ENCODE peak calls at places on chromosomes 11 and 22, in eight cellular contexts. S is A549, I is PC-3, H is HL-60, Q is adrenal gland, W is spleen, G is heart right ventricle, C is colonic mucosa. L is an unnamed sample.

GRCh38 chr11:64803163-64803845 is at the start of gene MAP4K2:
- DNase-seq in S (peak; percentile 77), I (peak; percentile 93), H (peak; percentile 72), Q (peak; percentile 91), W (peak; percentile 98), G (peak; percentile 90), C (peak; percentile 88), L (peak; percentile 82)

GRCh38 chr22:41822289-41823057 is 10.4 kb upstream of the SREBF2 start:
- DNase-seq in S (peak; percentile 62), I (peak; percentile 91), H (no peak), Q (no peak), W (no peak), G (no peak), C (no peak), L (peak; percentile 6)

GRCh38 chr11:106950067-106950491 is 68.2 kb downstream of the GUCY1A2 start:
- DNase-seq in S (no peak), I (no peak), H (no peak), Q (peak; percentile 3), W (no peak), G (no peak), C (no peak), L (no peak)

GRCh38 chr22:50729391-50730012 is 8.5 kb upstream of the ACR start:
- DNase-seq in S (no peak), I (no peak), H (no peak), Q (no peak), W (peak; percentile 76), G (no peak), C (no peak), L (no peak)

GRCh38 chr11:27460571-27460970 is 12.0 kb downstream of the LGR4 start:
- DNase-seq in S (no peak), I (no peak), H (no peak), Q (no peak), W (no peak), G (no peak), C (no peak), L (no peak)

GRCh38 chr22:25060522-25061071 is 108.1 kb downstream of the KIAA1671 start:
- DNase-seq in S (no peak), I (no peak), H (no peak), Q (no peak), W (no peak), G (no peak), C (no peak), L (no peak)

GRCh38 chr11:3121416-3121815 is 43.7 kb downstream of the OSBPL5 start:
- DNase-seq in S (no peak), I (no peak), H (no peak), Q (no peak), W (peak; percentile 63), G (no peak), C (no peak), L (no peak)

GRCh38 chr22:26245001-26245400 is 75.7 kb downstream of the SEZ6L start:
- DNase-seq in S (no peak), I (no peak), H (no peak), Q (no peak), W (no peak), G (no peak), C (no peak), L (no peak)

GRCh38 chr22:29310065-29310862 is 3.8 kb downstream of the GAS2L1 start:
- DNase-seq in S (no peak), I (no peak), H (no peak), Q (no peak), W (no peak), G (no peak), C (no peak), L (no peak)

GRCh38 chr11:1006762-1007161 is 29.8 kb downstream of the MUC6 start:
- DNase-seq in S (no peak), I (no peak), H (no peak), Q (no peak), W (no peak), G (no peak), C (no peak), L (no peak)

GRCh38 chr11:123616505-123617198 is 37.8 kb downstream of the SCN3B start:
- DNase-seq in S (no peak), I (no peak), H (no peak), Q (peak; percentile 96), W (no peak), G (peak; percentile 69), C (no peak), L (no peak)

GRCh38 chr11:119421351-119421750 is 1.6 kb downstream of the THY1 start:
- DNase-seq in S (no peak), I (no peak), H (no peak), Q (no peak), W (no peak), G (no peak), C (no peak), L (no peak)

GRCh38 chr11:33544593-33545373 is 155.8 kb downstream of the C11orf91 start:
- DNase-seq in S (no peak), I (peak; percentile 22), H (no peak), Q (no peak), W (no peak), G (no peak), C (no peak), L (no peak)

GRCh38 chr11:28701760-28702449 is 593.7 kb downstream of the METTL15 start:
- DNase-seq in S (peak; percentile 85), I (peak; percentile 95), H (no peak), Q (peak; percentile 41), W (no peak), G (no peak), C (no peak), L (no peak)

GRCh38 chr11:22703561-22703960 is 37.1 kb downstream of the GAS2 start:
- DNase-seq in S (no peak), I (no peak), H (no peak), Q (no peak), W (no peak), G (no peak), C (no peak), L (no peak)

GRCh38 chr22:46561435-46561905 is 24.1 kb upstream of the CELSR1 start:
- DNase-seq in S (peak; percentile 77), I (peak; percentile 22), H (peak; percentile 93), Q (no peak), W (peak; percentile 47), G (no peak), C (no peak), L (no peak)

GRCh38 chr11:59770324-59770723 is 15.1 kb downstream of the STX3 start:
- DNase-seq in S (no peak), I (no peak), H (no peak), Q (no peak), W (no peak), G (no peak), C (no peak), L (no peak)

GRCh38 chr11:125173556-125173955 is 9.0 kb downstream of the PKNOX2 start:
- DNase-seq in S (no peak), I (no peak), H (no peak), Q (no peak), W (peak; percentile 41), G (no peak), C (no peak), L (no peak)

GRCh38 chr11:104148074-104148473 is 15.9 kb downstream of the PDGFD start:
- DNase-seq in S (no peak), I (peak; percentile 45), H (no peak), Q (no peak), W (no peak), G (no peak), C (no peak), L (no peak)

GRCh38 chr22:21834869-21835268 is 32.6 kb downstream of the MAPK1 start:
- DNase-seq in S (no peak), I (no peak), H (no peak), Q (no peak), W (no peak), G (no peak), C (no peak), L (no peak)

GRCh38 chr11:45470151-45471001 is 184.2 kb upstream of the SYT13 start:
- DNase-seq in S (no peak), I (no peak), H (no peak), Q (peak; percentile 56), W (peak; percentile 52), G (peak; percentile 50), C (no peak), L (no peak)

DNA sequence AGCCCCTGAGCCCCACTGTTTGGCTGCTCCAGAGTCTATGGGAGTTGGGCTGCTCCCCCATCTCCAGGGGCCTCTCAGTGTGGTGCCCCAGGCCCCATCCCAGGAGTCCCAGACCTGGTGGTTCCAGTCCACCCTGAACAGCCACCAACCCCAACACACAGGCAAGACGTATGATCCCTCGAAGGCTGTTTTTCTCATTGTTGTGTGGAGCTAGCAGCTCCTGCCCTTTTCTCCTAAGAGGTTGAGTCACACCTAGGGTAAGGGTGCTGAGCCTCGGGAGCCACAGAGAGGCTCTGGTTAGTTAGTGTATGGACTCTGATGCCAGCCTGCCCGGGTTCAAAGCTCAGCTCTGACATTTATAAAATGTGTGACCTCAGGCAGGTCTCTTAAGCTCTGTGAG is 47.1 kb downstream of the FBLN1 start:
- DNase-seq in S (no peak), I (peak; percentile 29), H (no peak), Q (no peak), W (no peak), G (no peak), C (no peak), L (no peak)
- H3K27ac ChIP-seq in S (peak overlapping the region; percentile 96), I (peak overlapping the region; percentile 79), H (no peak overlapping the region), Q (no peak overlapping the region), W (peak overlapping the region; percentile 80), G (no peak overlapping the region), C (peak overlapping the region; percentile 57), L (no peak overlapping the region)

DNA sequence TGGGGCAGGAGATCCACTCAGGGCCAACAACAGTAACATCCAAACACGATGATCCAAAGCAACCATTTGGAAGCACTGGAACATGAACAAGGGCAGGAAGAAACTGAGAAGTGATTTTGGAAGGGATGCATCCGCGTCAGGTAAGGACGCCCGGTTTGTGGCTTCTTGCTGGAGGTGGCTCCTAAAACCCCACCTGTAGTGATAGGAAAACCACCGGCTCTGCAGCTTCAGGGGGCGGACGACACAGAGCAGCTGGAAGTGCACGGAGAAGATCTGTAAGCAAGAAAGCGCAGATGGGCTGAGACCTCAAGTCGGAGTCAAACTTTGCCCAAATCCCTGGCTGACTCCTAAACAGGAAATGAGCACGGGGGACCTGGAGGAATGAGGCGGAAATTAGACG is 1066.1 kb downstream of the BRD1 start:
- DNase-seq in S (no peak), I (no peak), H (no peak), Q (no peak), W (no peak), G (no peak), C (no peak), L (no peak)
- TF ChIP-seq CTCF in S (no peak), I (no peak), H (no peak), Q (no peak), W (no peak), G (no peak), C (no peak), L (no peak)

DNA sequence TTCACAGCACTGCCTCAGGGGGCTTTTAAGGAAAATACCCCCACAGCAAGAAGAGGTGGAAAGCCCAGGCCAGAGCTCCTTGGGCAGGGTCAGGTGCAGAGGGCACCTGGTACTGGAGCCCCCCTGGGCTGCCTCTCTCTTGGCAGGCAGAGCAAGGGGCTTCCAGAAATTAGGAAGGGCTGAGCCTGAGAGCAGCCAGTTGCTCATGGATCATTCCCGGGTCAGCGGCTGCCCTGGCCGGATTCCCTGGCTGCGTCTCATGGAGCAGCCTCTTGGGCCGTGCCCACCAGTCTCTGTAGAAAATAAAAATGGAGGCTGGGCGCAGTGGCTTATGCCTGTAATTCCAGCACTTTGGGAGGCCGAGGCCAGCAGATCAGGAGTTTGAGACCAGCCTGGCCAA is 10.3 kb upstream of the OMP start:
- DNase-seq in S (no peak), I (no peak), H (no peak), Q (no peak), W (peak; percentile 63), G (no peak), C (no peak), L (no peak)
- H3K27ac ChIP-seq in S (no peak overlapping the region), I (no peak overlapping the region), H (no peak overlapping the region), Q (no peak overlapping the region), W (no peak overlapping the region), G (no peak overlapping the region), C (no peak overlapping the region), L (no peak overlapping the region)

GRCh38 chr11:134393638-134394037 is 18.4 kb downstream of the B3GAT1 start:
- DNase-seq in S (peak; percentile 5), I (peak; percentile 6), H (no peak), Q (no peak), W (no peak), G (no peak), C (peak; percentile 20), L (no peak)
- TF ChIP-seq CTCF in S (no peak), I (peak; percentile 34), H (no peak), Q (no peak), W (no peak), G (no peak), C (peak; percentile 24), L (no peak)

L was measured in CD4-positive, alpha-beta T cell.